ENCODE peak calls at places on chromosomes 3 and 15, in five cellular contexts. One of them, this sample, is unnamed.

GRCh38 chr3:128072454-128073184 is 20.4 kb downstream of the SEC61A1 start:
- DNase-seq in stimulated activated CD8-positive, alpha-beta memory T cell treated with anti-CD3 and anti-CD28 coated beads, Interleukin-12 subunit alpha, Interleukin-12 subunit beta, amount 100 ng/mL, for 4 hours: no peak
- DNase-seq in Panc1: no peak
- DNase-seq in NCI-H226: no peak
- DNase-seq in RCC 7860: no peak
- DNase-seq in this sample: no peak

GRCh38 chr3:188976407-188976806 is 195.4 kb upstream of the TPRG1 start:
- DNase-seq in stimulated activated CD8-positive, alpha-beta memory T cell treated with anti-CD3 and anti-CD28 coated beads, Interleukin-12 subunit alpha, Interleukin-12 subunit beta, amount 100 ng/mL, for 4 hours: no peak
- DNase-seq in Panc1: no peak
- DNase-seq in NCI-H226: no peak
- DNase-seq in RCC 7860: no peak
- DNase-seq in this sample: no peak

GRCh38 chr3:12345584-12346494 is 57.0 kb downstream of the PPARG start:
- DNase-seq in stimulated activated CD8-positive, alpha-beta memory T cell treated with anti-CD3 and anti-CD28 coated beads, Interleukin-12 subunit alpha, Interleukin-12 subunit beta, amount 100 ng/mL, for 4 hours: no peak
- DNase-seq in Panc1: no peak
- DNase-seq in NCI-H226: no peak
- DNase-seq in RCC 7860: no peak
- DNase-seq in this sample: no peak

GRCh38 chr3:50671331-50671730 is 3.4 kb upstream of the DOCK3 start:
- DNase-seq in stimulated activated CD8-positive, alpha-beta memory T cell treated with anti-CD3 and anti-CD28 coated beads, Interleukin-12 subunit alpha, Interleukin-12 subunit beta, amount 100 ng/mL, for 4 hours: no peak
- DNase-seq in Panc1: no peak
- DNase-seq in NCI-H226: peak
- DNase-seq in RCC 7860: peak
- DNase-seq in this sample: peak

GRCh38 chr15:66935688-66936087 is 129.7 kb upstream of the SMAD3 start:
- DNase-seq in stimulated activated CD8-positive, alpha-beta memory T cell treated with anti-CD3 and anti-CD28 coated beads, Interleukin-12 subunit alpha, Interleukin-12 subunit beta, amount 100 ng/mL, for 4 hours: no peak
- DNase-seq in Panc1: no peak
- DNase-seq in NCI-H226: no peak
- DNase-seq in RCC 7860: no peak
- DNase-seq in this sample: peak

GRCh38 chr3:197811343-197811742 is 20.3 kb downstream of the LRCH3 start:
- DNase-seq in stimulated activated CD8-positive, alpha-beta memory T cell treated with anti-CD3 and anti-CD28 coated beads, Interleukin-12 subunit alpha, Interleukin-12 subunit beta, amount 100 ng/mL, for 4 hours: no peak
- DNase-seq in Panc1: no peak
- DNase-seq in NCI-H226: peak
- DNase-seq in RCC 7860: no peak
- DNase-seq in this sample: peak

GRCh38 chr15:35427091-35427490 is 118.9 kb downstream of the DPH6 start:
- DNase-seq in stimulated activated CD8-positive, alpha-beta memory T cell treated with anti-CD3 and anti-CD28 coated beads, Interleukin-12 subunit alpha, Interleukin-12 subunit beta, amount 100 ng/mL, for 4 hours: no peak
- DNase-seq in Panc1: no peak
- DNase-seq in NCI-H226: peak
- DNase-seq in RCC 7860: peak
- DNase-seq in this sample: peak

GRCh38 chr3:117103645-117104044 is 394.1 kb downstream of the TUSC7 start:
- DNase-seq in stimulated activated CD8-positive, alpha-beta memory T cell treated with anti-CD3 and anti-CD28 coated beads, Interleukin-12 subunit alpha, Interleukin-12 subunit beta, amount 100 ng/mL, for 4 hours: no peak
- DNase-seq in Panc1: no peak
- DNase-seq in NCI-H226: no peak
- DNase-seq in RCC 7860: no peak
- DNase-seq in this sample: no peak

GRCh38 chr15:66456211-66456610 is 41.4 kb downstream of the SNAPC5 start:
- DNase-seq in stimulated activated CD8-positive, alpha-beta memory T cell treated with anti-CD3 and anti-CD28 coated beads, Interleukin-12 subunit alpha, Interleukin-12 subunit beta, amount 100 ng/mL, for 4 hours: no peak
- DNase-seq in Panc1: no peak
- DNase-seq in NCI-H226: no peak
- DNase-seq in RCC 7860: peak
- DNase-seq in this sample: no peak

GRCh38 chr3:157175678-157176077 is 15.7 kb upstream of the CCNL1 start:
- DNase-seq in stimulated activated CD8-positive, alpha-beta memory T cell treated with anti-CD3 and anti-CD28 coated beads, Interleukin-12 subunit alpha, Interleukin-12 subunit beta, amount 100 ng/mL, for 4 hours: no peak
- DNase-seq in Panc1: no peak
- DNase-seq in NCI-H226: no peak
- DNase-seq in RCC 7860: no peak
- DNase-seq in this sample: peak

GRCh38 chr3:42080452-42080872 is 10.7 kb upstream of the TRAK1 start:
- DNase-seq in stimulated activated CD8-positive, alpha-beta memory T cell treated with anti-CD3 and anti-CD28 coated beads, Interleukin-12 subunit alpha, Interleukin-12 subunit beta, amount 100 ng/mL, for 4 hours: no peak
- DNase-seq in Panc1: no peak
- DNase-seq in NCI-H226: peak
- DNase-seq in RCC 7860: peak
- DNase-seq in this sample: peak

GRCh38 chr3:46921871-46922271 is 44.4 kb downstream of the PTH1R start:
- DNase-seq in stimulated activated CD8-positive, alpha-beta memory T cell treated with anti-CD3 and anti-CD28 coated beads, Interleukin-12 subunit alpha, Interleukin-12 subunit beta, amount 100 ng/mL, for 4 hours: no peak
- DNase-seq in Panc1: no peak
- DNase-seq in NCI-H226: no peak
- DNase-seq in RCC 7860: no peak
- DNase-seq in this sample: no peak

GRCh38 chr15:79623488-79623887 is 191.4 kb downstream of the MINAR1 start:
- DNase-seq in stimulated activated CD8-positive, alpha-beta memory T cell treated with anti-CD3 and anti-CD28 coated beads, Interleukin-12 subunit alpha, Interleukin-12 subunit beta, amount 100 ng/mL, for 4 hours: no peak
- DNase-seq in Panc1: no peak
- DNase-seq in NCI-H226: no peak
- DNase-seq in RCC 7860: no peak
- DNase-seq in this sample: no peak

GRCh38 chr3:41598329-41598728 is 363.6 kb downstream of the ULK4 start:
- DNase-seq in stimulated activated CD8-positive, alpha-beta memory T cell treated with anti-CD3 and anti-CD28 coated beads, Interleukin-12 subunit alpha, Interleukin-12 subunit beta, amount 100 ng/mL, for 4 hours: no peak
- DNase-seq in Panc1: no peak
- DNase-seq in NCI-H226: no peak
- DNase-seq in RCC 7860: no peak
- DNase-seq in this sample: no peak

GRCh38 chr15:60526127-60526616 is 47.2 kb upstream of the ICE2 start:
- DNase-seq in stimulated activated CD8-positive, alpha-beta memory T cell treated with anti-CD3 and anti-CD28 coated beads, Interleukin-12 subunit alpha, Interleukin-12 subunit beta, amount 100 ng/mL, for 4 hours: no peak
- DNase-seq in Panc1: no peak
- DNase-seq in NCI-H226: no peak
- DNase-seq in RCC 7860: no peak
- DNase-seq in this sample: no peak

GRCh38 chr3:128080323-128080898 is 28.2 kb downstream of the SEC61A1 start:
- DNase-seq in stimulated activated CD8-positive, alpha-beta memory T cell treated with anti-CD3 and anti-CD28 coated beads, Interleukin-12 subunit alpha, Interleukin-12 subunit beta, amount 100 ng/mL, for 4 hours: no peak
- DNase-seq in Panc1: no peak
- DNase-seq in NCI-H226: peak
- DNase-seq in RCC 7860: peak
- DNase-seq in this sample: peak

GRCh38 chr15:65263313-65263712 is 23.4 kb downstream of the PARP16 start:
- DNase-seq in stimulated activated CD8-positive, alpha-beta memory T cell treated with anti-CD3 and anti-CD28 coated beads, Interleukin-12 subunit alpha, Interleukin-12 subunit beta, amount 100 ng/mL, for 4 hours: no peak
- DNase-seq in Panc1: no peak
- DNase-seq in NCI-H226: no peak
- DNase-seq in RCC 7860: no peak
- DNase-seq in this sample: no peak

GRCh38 chr15:69979269-69979668 is 118.4 kb downstream of the TLE3 start:
- DNase-seq in stimulated activated CD8-positive, alpha-beta memory T cell treated with anti-CD3 and anti-CD28 coated beads, Interleukin-12 subunit alpha, Interleukin-12 subunit beta, amount 100 ng/mL, for 4 hours: no peak
- DNase-seq in Panc1: peak
- DNase-seq in NCI-H226: no peak
- DNase-seq in RCC 7860: peak
- DNase-seq in this sample: peak

GRCh38 chr15:63483521-63484371 is 20.6 kb upstream of the USP3 start:
- DNase-seq in stimulated activated CD8-positive, alpha-beta memory T cell treated with anti-CD3 and anti-CD28 coated beads, Interleukin-12 subunit alpha, Interleukin-12 subunit beta, amount 100 ng/mL, for 4 hours: no peak
- DNase-seq in Panc1: no peak
- DNase-seq in NCI-H226: peak
- DNase-seq in RCC 7860: no peak
- DNase-seq in this sample: no peak

GRCh38 chr15:89018235-89018634 is 70.0 kb upstream of the ABHD2 start:
- DNase-seq in stimulated activated CD8-positive, alpha-beta memory T cell treated with anti-CD3 and anti-CD28 coated beads, Interleukin-12 subunit alpha, Interleukin-12 subunit beta, amount 100 ng/mL, for 4 hours: no peak
- DNase-seq in Panc1: no peak
- DNase-seq in NCI-H226: no peak
- DNase-seq in RCC 7860: no peak
- DNase-seq in this sample: peak

GRCh38 chr3:133893683-133894333 is 1.9 kb downstream of the RAB6B start:
- DNase-seq in stimulated activated CD8-positive, alpha-beta memory T cell treated with anti-CD3 and anti-CD28 coated beads, Interleukin-12 subunit alpha, Interleukin-12 subunit beta, amount 100 ng/mL, for 4 hours: no peak
- DNase-seq in Panc1: no peak
- DNase-seq in NCI-H226: no peak
- DNase-seq in RCC 7860: no peak
- DNase-seq in this sample: no peak

GRCh38 chr3:33218446-33219174 is at the start of gene SUSD5:
- DNase-seq in stimulated activated CD8-positive, alpha-beta memory T cell treated with anti-CD3 and anti-CD28 coated beads, Interleukin-12 subunit alpha, Interleukin-12 subunit beta, amount 100 ng/mL, for 4 hours: no peak
- DNase-seq in Panc1: no peak
- DNase-seq in NCI-H226: peak
- DNase-seq in RCC 7860: no peak
- DNase-seq in this sample: peak

GRCh38 chr3:161104561-161105551 is at the start of gene B3GALNT1:
- DNase-seq in stimulated activated CD8-positive, alpha-beta memory T cell treated with anti-CD3 and anti-CD28 coated beads, Interleukin-12 subunit alpha, Interleukin-12 subunit beta, amount 100 ng/mL, for 4 hours: peak
- DNase-seq in Panc1: peak
- DNase-seq in NCI-H226: peak
- DNase-seq in RCC 7860: no peak
- DNase-seq in this sample: peak

GRCh38 chr15:33737687-33738606 is 230.3 kb upstream of the CHRM5 start:
- DNase-seq in stimulated activated CD8-positive, alpha-beta memory T cell treated with anti-CD3 and anti-CD28 coated beads, Interleukin-12 subunit alpha, Interleukin-12 subunit beta, amount 100 ng/mL, for 4 hours: no peak
- DNase-seq in Panc1: peak
- DNase-seq in NCI-H226: no peak
- DNase-seq in RCC 7860: peak
- DNase-seq in this sample: peak

GRCh38 chr15:68252925-68253534 is 23.5 kb upstream of the CLN6 start:
- DNase-seq in stimulated activated CD8-positive, alpha-beta memory T cell treated with anti-CD3 and anti-CD28 coated beads, Interleukin-12 subunit alpha, Interleukin-12 subunit beta, amount 100 ng/mL, for 4 hours: no peak
- DNase-seq in Panc1: no peak
- DNase-seq in NCI-H226: peak
- DNase-seq in RCC 7860: peak
- DNase-seq in this sample: peak

This sample was measured in myocyte.